ENCODE peak calls at places on chromosome 19, in nine cellular contexts. Z is AG09319, P is uterus, B is IMR-90, K is thoracic aorta, M is RWPE1, D is lower leg skin, R is brain microvascular endothelial cell, F is ovary. E is an unnamed sample.

GRCh38 chr19:33863436-33863835 is 66.8 kb downstream of the KCTD15 start:
- DNase-seq in Z (no peak), P (no peak), B (no peak), K (no peak), M (no peak), D (no peak), R (no peak), F (no peak), E (no peak)

GRCh38 chr19:49439841-49440240 is 1.5 kb downstream of the SLC17A7 start:
- DNase-seq in Z (no peak), P (no peak), B (no peak), K (no peak), M (no peak), D (no peak), R (no peak), F (no peak), E (no peak)

GRCh38 chr19:16825312-16826168 is 3.7 kb upstream of the SIN3B start:
- DNase-seq in Z (peak), P (peak), B (peak), K (no peak), M (no peak), D (peak), R (peak), F (peak), E (peak)

GRCh38 chr19:49431330-49431749 is 6.2 kb downstream of the GFY start:
- DNase-seq in Z (no peak), P (no peak), B (no peak), K (no peak), M (peak), D (no peak), R (no peak), F (no peak), E (no peak)

GRCh38 chr19:13169769-13170168 is 19.6 kb downstream of the IER2 start:
- DNase-seq in Z (no peak), P (no peak), B (peak), K (no peak), M (peak), D (peak), R (peak), F (no peak), E (no peak)

GRCh38 chr19:7383284-7383683 is 34.5 kb downstream of the ARHGEF18 start:
- DNase-seq in Z (no peak), P (no peak), B (no peak), K (no peak), M (no peak), D (no peak), R (no peak), F (no peak), E (no peak)

GRCh38 chr19:10010247-10010691 is at the start of gene COL5A3:
- DNase-seq in Z (no peak), P (peak), B (peak), K (no peak), M (peak), D (peak), R (no peak), F (peak), E (no peak)

GRCh38 chr19:2780284-2780683 is 2.8 kb downstream of the SGTA start:
- DNase-seq in Z (no peak), P (no peak), B (no peak), K (no peak), M (no peak), D (no peak), R (no peak), F (no peak), E (no peak)

GRCh38 chr19:49490287-49491029 is 3.0 kb downstream of the RPL13A start:
- DNase-seq in Z (no peak), P (no peak), B (no peak), K (no peak), M (no peak), D (no peak), R (no peak), F (no peak), E (no peak)

GRCh38 chr19:4694211-4694987 is 24.3 kb upstream of the MYDGF start:
- DNase-seq in Z (peak), P (peak), B (peak), K (no peak), M (peak), D (peak), R (peak), F (no peak), E (no peak)

GRCh38 chr19:38769635-38770211 is 3.6 kb downstream of the LGALS7 start:
- DNase-seq in Z (peak), P (peak), B (peak), K (peak), M (peak), D (peak), R (peak), F (peak), E (peak)

GRCh38 chr19:38949580-38950367 is 19.0 kb downstream of the MRPS12 start:
- DNase-seq in Z (no peak), P (peak), B (peak), K (peak), M (no peak), D (peak), R (peak), F (peak), E (peak)

GRCh38 chr19:41944336-41944735 is 14.8 kb downstream of the RABAC1 start:
- DNase-seq in Z (no peak), P (no peak), B (no peak), K (no peak), M (no peak), D (no peak), R (no peak), F (no peak), E (no peak)

GRCh38 chr19:2944403-2944774 is 382 bp downstream of the ZNF77 start:
- DNase-seq in Z (no peak), P (no peak), B (no peak), K (no peak), M (no peak), D (no peak), R (no peak), F (no peak), E (no peak)

GRCh38 chr19:8655340-8655709 is 24.9 kb downstream of the NFILZ start:
- DNase-seq in Z (no peak), P (no peak), B (no peak), K (no peak), M (no peak), D (no peak), R (no peak), F (no peak), E (no peak)

GRCh38 chr19:19160489-19161035 is 9.5 kb downstream of the MEF2B start:
- DNase-seq in Z (no peak), P (no peak), B (no peak), K (no peak), M (no peak), D (no peak), R (no peak), F (no peak), E (no peak)

GRCh38 chr19:31338069-31338767 is 11.0 kb downstream of the TSHZ3 start:
- DNase-seq in Z (no peak), P (peak), B (peak), K (no peak), M (no peak), D (no peak), R (peak), F (peak), E (no peak)

GRCh38 chr19:10237702-10238101 is 6.6 kb upstream of the S1PR2 start:
- DNase-seq in Z (no peak), P (no peak), B (no peak), K (no peak), M (no peak), D (no peak), R (no peak), F (no peak), E (no peak)

GRCh38 chr19:13430790-13431582 is 75.3 kb downstream of the CACNA1A start:
- DNase-seq in Z (peak), P (no peak), B (peak), K (no peak), M (peak), D (no peak), R (peak), F (no peak), E (no peak)

GRCh38 chr19:51697169-51697776 is 4.1 kb downstream of the SPACA6 start:
- DNase-seq in Z (no peak), P (no peak), B (no peak), K (no peak), M (no peak), D (no peak), R (no peak), F (no peak), E (no peak)

GRCh38 chr19:873084-874019 is 13.9 kb downstream of the CFD start:
- DNase-seq in Z (peak), P (no peak), B (peak), K (no peak), M (peak), D (no peak), R (no peak), F (peak), E (no peak)

GRCh38 chr19:10074153-10074552 is 12.0 kb upstream of the SHFL start:
- DNase-seq in Z (no peak), P (no peak), B (peak), K (no peak), M (no peak), D (no peak), R (peak), F (no peak), E (no peak)

GRCh38 chr19:2274937-2275535 is 6.9 kb downstream of the PEAK3 start:
- DNase-seq in Z (no peak), P (no peak), B (peak), K (no peak), M (peak), D (peak), R (peak), F (peak), E (no peak)

GRCh38 chr19:51122112-51122981 is 2.4 kb upstream of the SIGLEC9 start:
- DNase-seq in Z (no peak), P (no peak), B (no peak), K (no peak), M (no peak), D (no peak), R (peak), F (no peak), E (no peak)

GRCh38 chr19:4456843-4457653 is 546 bp downstream of the UBXN6 start:
- DNase-seq in Z (peak), P (peak), B (peak), K (no peak), M (peak), D (no peak), R (peak), F (no peak), E (no peak)

GRCh38 chr19:3479819-3480215 is 508 bp downstream of the SMIM24 start:
- DNase-seq in Z (no peak), P (no peak), B (no peak), K (no peak), M (peak), D (no peak), R (no peak), F (no peak), E (no peak)

GRCh38 chr19:16078311-16078758 is 2.0 kb downstream of the TPM4 start:
- DNase-seq in Z (no peak), P (peak), B (peak), K (no peak), M (no peak), D (no peak), R (no peak), F (peak), E (no peak)

GRCh38 chr19:16581145-16581970 is 9.1 kb upstream of the SLC35E1 start:
- DNase-seq in Z (no peak), P (no peak), B (no peak), K (no peak), M (no peak), D (no peak), R (no peak), F (no peak), E (no peak)

GRCh38 chr19:41902594-41902993 is 19.6 kb downstream of the ARHGEF1 start:
- DNase-seq in Z (no peak), P (no peak), B (no peak), K (no peak), M (no peak), D (no peak), R (no peak), F (no peak), E (no peak)

GRCh38 chr19:32224371-32225244 is 120.8 kb upstream of the ZNF507 start:
- DNase-seq in Z (no peak), P (peak), B (peak), K (no peak), M (peak), D (no peak), R (peak), F (peak), E (no peak)

GRCh38 chr19:20044663-20045062 is 5.4 kb upstream of the ZNF682 start:
- DNase-seq in Z (no peak), P (peak), B (no peak), K (no peak), M (no peak), D (no peak), R (no peak), F (no peak), E (no peak)

GRCh38 chr19:1279782-1280341 is 4.5 kb downstream of the FAM174C start:
- DNase-seq in Z (peak), P (peak), B (peak), K (no peak), M (peak), D (peak), R (peak), F (peak), E (no peak)

GRCh38 chr19:7650148-7650547 is 13.2 kb downstream of the STXBP2 start:
- DNase-seq in Z (no peak), P (no peak), B (no peak), K (no peak), M (no peak), D (no peak), R (no peak), F (no peak), E (no peak)

GRCh38 chr19:41530184-41530534 is 45.8 kb upstream of the CEACAM21 start:
- DNase-seq in Z (no peak), P (no peak), B (no peak), K (no peak), M (no peak), D (no peak), R (no peak), F (no peak), E (no peak)

GRCh38 chr19:50909240-50910070 is 1.7 kb downstream of the KLK4 start:
- DNase-seq in Z (no peak), P (peak), B (no peak), K (no peak), M (peak), D (peak), R (peak), F (peak), E (no peak)

GRCh38 chr19:16190736-16191135 is 5.5 kb downstream of the FAM32A start:
- DNase-seq in Z (no peak), P (no peak), B (no peak), K (no peak), M (no peak), D (no peak), R (no peak), F (no peak), E (no peak)

GRCh38 chr19:19192910-19193423 is 909 bp downstream of the RFXANK start:
- DNase-seq in Z (no peak), P (no peak), B (no peak), K (no peak), M (no peak), D (no peak), R (no peak), F (no peak), E (no peak)

GRCh38 chr19:16153582-16154336 is 10.3 kb downstream of the HSH2D start:
- DNase-seq in Z (no peak), P (no peak), B (no peak), K (no peak), M (no peak), D (no peak), R (no peak), F (no peak), E (no peak)

GRCh38 chr19:23474761-23475160 is 79.5 kb upstream of the ZNF91 start:
- DNase-seq in Z (no peak), P (no peak), B (no peak), K (no peak), M (no peak), D (no peak), R (no peak), F (no peak), E (no peak)

GRCh38 chr19:23474172-23474571 is 78.9 kb upstream of the ZNF91 start:
- DNase-seq in Z (no peak), P (no peak), B (no peak), K (no peak), M (no peak), D (no peak), R (no peak), F (no peak), E (no peak)

GRCh38 chr19:23470873-23471555 is 75.7 kb upstream of the ZNF91 start:
- DNase-seq in Z (no peak), P (no peak), B (no peak), K (no peak), M (no peak), D (no peak), R (no peak), F (no peak), E (no peak)

GRCh38 chr19:23481043-23481442 is 85.8 kb upstream of the ZNF91 start:
- DNase-seq in Z (no peak), P (no peak), B (no peak), K (no peak), M (peak), D (no peak), R (no peak), F (no peak), E (no peak)

GRCh38 chr19:23475477-23475876 is 80.2 kb upstream of the ZNF91 start:
- DNase-seq in Z (no peak), P (no peak), B (no peak), K (no peak), M (no peak), D (no peak), R (no peak), F (no peak), E (no peak)
- TF ChIP-seq CTCF in Z (no peak), P (no peak), B (no peak), K (no peak), M (no peak), D (no peak), R (no peak), F (no peak), E (no peak)

GRCh38 chr19:43766755-43767043 is 11.9 kb upstream of the SMG9 start:
- DNase-seq in Z (no peak), P (no peak), B (no peak), K (no peak), M (no peak), D (no peak), R (no peak), F (no peak), E (no peak)
- TF ChIP-seq CTCF in Z (no peak), P (no peak), B (no peak), K (no peak), M (peak), D (no peak), R (no peak), F (no peak), E (no peak)

DNA sequence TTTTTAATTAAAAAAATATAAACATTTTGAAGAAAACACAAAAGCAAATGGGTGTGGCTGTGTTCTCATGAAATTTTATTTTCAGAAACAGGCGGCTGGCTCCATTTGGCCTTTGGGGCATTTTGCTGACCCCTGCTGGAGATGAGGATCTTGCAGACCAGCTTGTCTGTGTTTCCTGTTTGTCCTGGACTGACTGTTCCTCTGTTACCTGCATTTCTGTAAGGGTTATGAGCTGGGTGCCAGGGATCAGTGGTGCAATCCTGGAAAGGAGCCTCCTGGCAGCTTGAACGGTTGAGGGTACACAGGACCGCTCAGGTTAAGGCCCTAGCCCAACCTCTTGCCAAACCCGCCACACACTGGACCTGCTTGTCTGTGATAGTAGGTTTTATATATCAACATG is 49.9 kb downstream of the ZNF787 start:
- DNase-seq in Z (no peak), P (no peak), B (no peak), K (no peak), M (no peak), D (no peak), R (no peak), F (no peak), E (no peak)
- TF ChIP-seq CTCF in Z (peak), P (no peak), B (no peak), K (no peak), M (no peak), D (no peak), R (peak), F (no peak), E (no peak)

DNA sequence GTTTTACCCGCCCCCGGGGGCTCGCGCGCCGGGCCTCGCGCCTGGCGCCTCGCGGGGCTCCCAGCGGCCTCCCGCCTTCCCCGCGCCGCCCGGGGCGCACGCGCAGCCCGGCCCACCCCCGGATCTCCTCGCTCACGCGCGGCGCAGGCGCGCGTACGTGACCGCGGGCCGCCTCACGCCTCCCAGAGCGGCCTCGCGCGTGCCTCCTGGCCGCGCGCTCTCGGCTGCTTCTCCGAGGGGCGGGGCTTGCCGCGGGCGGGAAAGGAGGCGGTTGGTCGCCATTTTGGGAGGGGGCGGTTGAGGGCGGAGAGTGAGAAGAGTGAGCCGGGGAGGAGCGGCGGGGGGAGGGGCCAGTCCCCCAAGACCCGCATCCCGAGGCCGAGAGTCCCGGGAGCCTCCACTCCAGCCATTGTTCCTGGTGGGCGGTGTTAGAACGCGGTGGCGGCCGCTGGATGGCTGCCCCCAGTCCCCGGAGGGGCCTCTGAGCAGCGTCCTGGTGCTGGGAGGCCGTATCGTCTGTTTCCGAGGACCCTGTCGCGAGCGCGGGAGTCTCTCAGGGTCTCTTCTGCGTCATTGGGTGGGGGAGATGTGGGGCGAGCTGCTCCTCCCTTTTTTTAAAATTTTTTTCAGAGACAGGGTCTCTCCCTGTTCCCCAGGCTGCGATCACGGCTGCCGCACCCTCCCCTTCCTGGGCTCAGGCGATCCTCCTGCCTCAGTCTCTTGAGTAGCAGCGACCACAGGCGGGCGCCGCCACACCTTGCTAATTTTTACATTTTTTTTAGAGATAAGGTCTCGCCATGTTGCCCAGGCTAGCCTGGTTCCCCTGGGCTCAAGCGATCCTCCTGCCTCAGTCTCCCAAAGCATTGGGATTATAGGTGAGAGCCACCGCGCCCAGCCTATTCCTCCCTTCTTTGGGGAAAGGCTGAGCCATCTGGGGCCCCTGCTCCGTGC is at the start of gene ZNF541:
- DNase-seq in Z (peak), P (peak), B (peak), K (peak), M (peak), D (peak), R (no peak), F (peak), E (peak)
- TF ChIP-seq CTCF in Z (no peak), P (no peak), B (no peak), K (no peak), M (no peak), D (no peak), R (no peak), F (no peak), E (no peak)

GRCh38 chr19:18157465-18158063 is 4.6 kb downstream of the PIK3R2 start:
- DNase-seq in Z (no peak), P (no peak), B (no peak), K (no peak), M (peak), D (no peak), R (no peak), F (peak), E (no peak)
- TF ChIP-seq CTCF in Z (no peak), P (no peak), B (no peak), K (no peak), M (peak), D (no peak), R (no peak), F (no peak), E (no peak)

DNA sequence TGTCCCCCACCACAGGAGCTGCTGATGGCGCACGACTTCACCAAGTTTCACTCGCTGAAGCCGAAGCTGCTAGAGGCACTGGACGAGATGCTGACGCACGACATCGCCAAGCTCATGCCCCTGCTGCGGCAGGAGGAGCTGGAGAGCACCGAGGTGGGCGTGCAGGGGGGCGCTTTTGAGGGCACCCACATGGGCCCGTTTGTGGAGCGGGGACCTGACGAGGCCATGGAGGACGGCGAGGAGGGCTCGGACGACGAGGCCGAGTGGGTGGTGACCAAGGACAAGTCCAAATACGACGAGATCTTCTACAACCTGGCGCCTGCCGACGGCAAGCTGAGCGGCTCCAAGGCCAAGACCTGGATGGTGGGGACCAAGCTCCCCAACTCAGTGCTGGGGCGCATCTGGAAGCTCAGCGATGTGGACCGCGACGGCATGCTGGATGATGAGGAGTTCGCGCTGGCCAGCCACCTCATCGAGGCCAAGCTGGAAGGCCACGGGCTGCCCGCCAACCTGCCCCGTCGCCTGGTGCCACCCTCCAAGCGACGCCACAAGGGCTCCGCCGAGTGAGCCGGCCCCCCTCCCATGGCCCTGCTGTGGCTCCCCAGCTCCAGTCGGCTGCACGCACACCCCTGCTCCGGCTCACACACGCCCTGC is 4.4 kb upstream of the NOP53 start:
- DNase-seq in Z (no peak), P (no peak), B (no peak), K (no peak), M (no peak), D (no peak), R (no peak), F (no peak), E (no peak)
- TF ChIP-seq CTCF in Z (no peak), P (no peak), B (no peak), K (no peak), M (no peak), D (no peak), R (no peak), F (no peak), E (no peak)